ENCODE peak calls at places on chromosomes 5 and 9, in seven cellular contexts. F is fibroblast of the conjunctiva, Z is AG10803, M is HEK293T, Q is stomach, G is GM12892, S is pancreas. H is an unnamed sample.
A peak's percentile ranks its signal among the peaks of the same experiment; 100 is the strongest.

GRCh38 chr5:154418344-154418820 is 27.4 kb upstream of the SAP30L start:
- DNase-seq in F (no peak), Z (peak; percentile 53), M (no peak), Q (no peak), G (no peak), S (no peak), H (no peak)

GRCh38 chr5:122586351-122586750 is 188.5 kb upstream of the SNX2 start:
- DNase-seq in F (no peak), Z (peak; percentile 59), M (no peak), Q (no peak), G (no peak), S (no peak), H (no peak)

GRCh38 chr5:501040-501832 is 23.0 kb downstream of the SLC9A3 start:
- DNase-seq in F (no peak), Z (no peak), M (no peak), Q (no peak), G (no peak), S (peak; percentile 43), H (no peak)

GRCh38 chr9:105656131-105656921 is 5.9 kb upstream of the TAL2 start:
- DNase-seq in F (no peak), Z (no peak), M (peak; percentile 42), Q (peak; percentile 38), G (peak; percentile 37), S (peak; percentile 66), H (no peak)

GRCh38 chr9:21709464-21710058 is 92.9 kb upstream of the MTAP start:
- DNase-seq in F (peak; percentile 27), Z (peak; percentile 55), M (peak; percentile 62), Q (peak; percentile 72), G (no peak), S (no peak), H (peak; percentile 54)

GRCh38 chr5:129069316-129069715 is 25.2 kb upstream of the ISOC1 start:
- DNase-seq in F (no peak), Z (no peak), M (no peak), Q (no peak), G (no peak), S (no peak), H (no peak)

GRCh38 chr5:39605145-39605544 is 180.4 kb upstream of the DAB2 start:
- DNase-seq in F (no peak), Z (no peak), M (no peak), Q (no peak), G (no peak), S (no peak), H (no peak)

GRCh38 chr9:113484258-113484730 is 20.8 kb downstream of the RGS3 start:
- DNase-seq in F (no peak), Z (no peak), M (no peak), Q (peak; percentile 84), G (no peak), S (peak; percentile 93), H (no peak)